ENCODE peak calls at places on chromosomes 11 and 22, in seven cellular contexts. S is lung, G is AG10803, B is PC-9, T is RWPE1, A is tibial nerve, U is astrocyte. N is an unnamed sample.

GRCh38 chr22:36325163-36326031 is 62.4 kb downstream of the MYH9 start:
- DNase-seq in B (peak; percentile 32), T (peak; percentile 65), A (peak; percentile 82), G (peak; percentile 95), U (peak; percentile 98), S (peak; percentile 72), N (no peak)

GRCh38 chr11:121652982-121653381 is 200.2 kb upstream of the SORL1-AS1 start:
- DNase-seq in U (no peak), T (no peak), S (no peak), A (peak; percentile 62), B (no peak), G (peak; percentile 38), N (no peak)

GRCh38 chr11:1292018-1292643 is 17.3 kb downstream of the TOLLIP start:
- DNase-seq in B (no peak), U (no peak), A (no peak), S (no peak), G (no peak), T (no peak), N (no peak)

GRCh38 chr11:102534261-102534872 is 3.8 kb upstream of the MMP7 start:
- DNase-seq in B (no peak), S (no peak), G (no peak), A (no peak), U (no peak), T (no peak), N (no peak)

GRCh38 chr11:70695086-70695960 is 297.0 kb downstream of the CTTN start:
- DNase-seq in G (no peak), U (no peak), B (no peak), A (no peak), T (no peak), S (no peak), N (no peak)

GRCh38 chr22:22823126-22823804 is 64.4 kb upstream of the IGLL5 start:
- DNase-seq in S (no peak), B (no peak), A (no peak), G (no peak), T (no peak), U (no peak), N (no peak)

GRCh38 chr11:129376658-129377341 is 1.2 kb downstream of the BARX2 start:
- DNase-seq in G (no peak), A (no peak), U (no peak), S (no peak), B (no peak), T (no peak), N (no peak)

GRCh38 chr11:8917157-8917820 is 6.3 kb downstream of the AKIP1 start:
- DNase-seq in A (peak; percentile 40), G (peak; percentile 96), B (peak; percentile 47), S (peak; percentile 59), U (peak; percentile 94), T (peak; percentile 69), N (no peak)

GRCh38 chr11:119248750-119249670 is 42.9 kb downstream of the CBL start:
- DNase-seq in S (no peak), B (no peak), A (no peak), U (no peak), T (no peak), G (no peak), N (no peak)

GRCh38 chr11:93741882-93742226 is 382 bp downstream of the C11orf54 start:
- DNase-seq in U (peak; percentile 56), S (peak; percentile 69), T (peak; percentile 76), B (peak; percentile 56), G (peak; percentile 66), A (peak; percentile 30), N (peak; percentile 44)

GRCh38 chr11:93740802-93741093 is 547 bp downstream of the TAF1D start:
- DNase-seq in B (peak; percentile 20), U (peak; percentile 31), S (peak; percentile 64), G (peak; percentile 68), A (peak; percentile 53), T (peak; percentile 46), N (peak; percentile 43)

GRCh38 chr11:93740031-93740801 is 1.1 kb downstream of the TAF1D start:
- DNase-seq in U (peak; percentile 48), B (peak; percentile 62), A (no peak), T (no peak), S (peak; percentile 44), G (peak; percentile 67), N (peak; percentile 64)

GRCh38 chr11:93743316-93743715 is 1.8 kb downstream of the C11orf54 start:
- DNase-seq in U (no peak), S (no peak), A (no peak), T (no peak), B (no peak), G (no peak), N (no peak)

DNA sequence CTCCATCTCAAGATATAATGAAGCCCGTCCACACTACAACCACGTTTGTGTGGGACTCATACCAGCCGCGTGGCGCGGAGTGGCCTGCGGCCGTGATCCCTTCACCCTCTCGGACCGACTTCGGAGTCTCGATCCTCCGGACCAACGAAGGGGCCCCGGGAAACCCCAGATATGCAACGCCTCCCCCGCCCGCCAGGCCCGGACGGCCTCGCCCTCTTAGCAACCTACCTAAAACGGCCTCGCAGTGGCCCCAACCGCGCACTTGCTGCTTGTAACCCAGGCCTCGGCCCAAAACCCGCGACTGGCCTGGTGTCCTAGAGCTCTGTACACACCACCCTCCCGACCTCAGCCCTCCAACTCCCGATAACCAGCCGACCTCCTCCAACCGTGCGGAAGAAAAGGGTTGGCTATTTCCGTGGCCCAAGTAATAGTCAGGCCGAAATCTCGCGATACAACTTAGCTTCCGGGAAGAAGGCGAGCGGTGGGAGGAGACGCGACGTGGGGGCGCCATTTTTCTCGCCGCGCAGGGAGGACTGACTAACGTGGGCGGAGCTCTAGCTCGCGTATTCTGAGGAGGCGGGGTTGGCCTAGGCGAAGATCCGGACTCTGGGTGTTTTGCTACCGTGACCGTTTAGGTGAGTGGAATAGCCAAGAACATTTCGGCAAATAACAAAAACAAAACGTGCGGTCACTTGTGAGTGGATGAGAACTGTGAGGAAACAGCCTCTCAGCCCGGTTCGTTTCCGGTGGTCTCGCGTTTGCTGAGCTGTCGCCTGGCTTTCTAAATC is at the start of the genes C11orf54 and TAF1D:
- DNase-seq in G (peak; percentile 98), B (peak; percentile 95), S (peak; percentile 98), U (peak; percentile 93), A (peak; percentile 98), T (peak; percentile 94), N (peak; percentile 92)
- TF ChIP-seq CTCF in G (no peak), B (no peak), S (no peak), U (no peak), A (no peak), T (no peak), N (no peak)

GRCh38 chr22:37802310-37803194 is 5.2 kb upstream of the GCAT start:
- DNase-seq in U (no peak), T (no peak), A (peak; percentile 41), S (no peak), G (peak; percentile 42), B (peak; percentile 51), N (peak; percentile 65)
- TF ChIP-seq CTCF in U (no peak), T (no peak), A (no peak), S (no peak), G (no peak), B (peak; percentile 20), N (peak; percentile 12)

GRCh38 chr11:15927196-15927865 is 429.0 kb downstream of the SOX6 start:
- DNase-seq in B (no peak), G (no peak), A (no peak), U (no peak), T (no peak), S (no peak), N (no peak)
- TF ChIP-seq CTCF in B (no peak), G (no peak), A (no peak), U (no peak), T (no peak), S (no peak), N (no peak)

GRCh38 chr22:30947163-30947820 is 21.3 kb downstream of the MORC2 start:
- DNase-seq in U (no peak), B (no peak), G (peak; percentile 23), A (no peak), T (peak; percentile 22), S (no peak), N (no peak)
- TF ChIP-seq CTCF in U (no peak), B (no peak), G (no peak), A (no peak), T (no peak), S (no peak), N (no peak)

GRCh38 chr11:37657645-37658044 is 1059.6 kb upstream of the RAG2 start:
- DNase-seq in U (peak; percentile 20), T (peak; percentile 13), G (no peak), S (no peak), B (no peak), A (no peak), N (no peak)
- TF ChIP-seq CTCF in U (peak; percentile 50), T (peak; percentile 80), G (peak; percentile 19), S (no peak), B (peak; percentile 73), A (peak; percentile 16), N (no peak)

GRCh38 chr11:62391642-62392425 is 27.0 kb upstream of the SCGB1A1 start:
- DNase-seq in U (no peak), A (no peak), G (no peak), B (no peak), T (no peak), S (no peak), N (no peak)
- TF ChIP-seq CTCF in U (no peak), A (no peak), G (no peak), B (no peak), T (no peak), S (no peak), N (no peak)

GRCh38 chr22:21713428-21714058 is 22.1 kb downstream of the YPEL1 start:
- DNase-seq in U (no peak), G (no peak), S (no peak), B (no peak), A (no peak), T (no peak), N (no peak)
- TF ChIP-seq CTCF in U (no peak), G (no peak), S (no peak), B (peak; percentile 32), A (no peak), T (peak; percentile 15), N (peak; percentile 8)

DNA sequence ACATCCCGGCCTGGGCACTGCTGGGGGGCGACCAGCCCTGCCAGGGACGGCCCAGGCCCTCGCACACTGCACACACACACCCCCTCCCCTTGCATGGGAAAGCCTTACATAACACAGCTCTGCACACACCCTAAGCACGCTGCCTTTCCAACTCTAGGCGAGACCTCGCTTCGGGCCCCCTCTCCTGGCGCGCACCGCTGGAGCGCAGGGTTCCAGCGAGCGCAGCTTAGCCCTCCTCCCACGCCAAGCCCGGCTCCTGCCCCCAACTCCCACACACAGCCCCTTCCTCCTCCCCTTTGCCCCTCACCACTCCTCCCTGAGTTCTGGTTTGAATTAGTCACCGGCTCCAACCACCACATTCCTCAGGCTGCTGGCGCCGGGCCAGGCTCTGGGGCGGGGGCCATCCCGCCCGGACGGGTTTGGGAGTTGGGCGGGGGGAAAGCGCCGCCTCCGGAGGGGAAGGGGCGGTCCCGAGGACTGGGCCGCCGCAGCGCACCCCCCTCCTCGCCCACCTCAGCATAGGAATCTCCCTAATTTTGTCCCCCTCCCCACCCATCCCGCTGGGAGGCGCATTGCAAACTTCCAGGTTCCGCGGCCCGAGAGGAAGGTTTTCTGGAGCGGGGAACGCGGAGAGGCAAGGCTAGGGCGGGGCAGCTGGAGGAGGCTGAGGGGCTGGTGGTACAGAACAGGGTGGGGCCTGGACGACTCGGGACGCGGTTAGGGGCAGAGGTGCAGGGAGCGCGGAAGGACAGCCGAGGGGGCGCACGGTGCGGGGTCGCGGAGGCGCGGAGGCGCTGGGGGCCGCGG is 966 bp downstream of the AHNAK start:
- DNase-seq in U (peak; percentile 89), S (peak; percentile 95), A (peak; percentile 93), B (peak; percentile 99), G (peak; percentile 88), T (peak; percentile 96), N (peak; percentile 96)
- TF ChIP-seq CTCF in U (no peak), S (no peak), A (no peak), B (no peak), G (no peak), T (no peak), N (no peak)